ENCODE peak calls at places on chromosomes 7 and 10, in six cellular contexts. R is NCI-H1436 treated with DMSO at 0.1 percent for 48 hours; W is aorta; K is AG04450; A is HCT116; C is stimulated activated CD4-positive, alpha-beta T cell treated with anti-CD3 and anti-CD28 coated beads, Interleukin-15, amount 100 ng/mL, for 1 hour. O is an unnamed sample.

GRCh38 chr7:130875265-130875741 is 141.3 kb upstream of the KLF14 start:
- DNase-seq in R (no peak), K (no peak), C (peak; percentile 25), W (no peak), A (no peak), O (peak; percentile 74)

GRCh38 chr10:126088144-126088543 is 191.8 kb downstream of the FANK1 start:
- DNase-seq in W (no peak), C (no peak), K (no peak), R (no peak), A (no peak), O (no peak)

GRCh38 chr10:77505431-77506334 is 131.9 kb downstream of the KCNMA1 start:
- DNase-seq in R (no peak), W (no peak), A (peak; percentile 68), C (no peak), K (peak; percentile 65), O (no peak)

GRCh38 chr10:119896937-119897336 is 4.4 kb downstream of the SEC23IP start:
- DNase-seq in R (no peak), K (no peak), A (no peak), W (peak; percentile 64), C (no peak), O (no peak)

GRCh38 chr7:30778246-30779025 is 7.2 kb downstream of the MINDY4 start:
- DNase-seq in C (no peak), A (no peak), K (no peak), R (no peak), W (peak; percentile 67), O (no peak)

GRCh38 chr7:5094641-5095040 is 49.0 kb downstream of the RBAK start:
- DNase-seq in W (no peak), K (no peak), A (peak; percentile 2), R (no peak), C (no peak), O (no peak)

GRCh38 chr7:128755816-128756476 is 16.8 kb downstream of the CALU start:
- DNase-seq in A (no peak), W (no peak), R (peak; percentile 49), C (no peak), K (peak; percentile 86), O (no peak)

GRCh38 chr10:89217057-89217990 is 10.2 kb upstream of the CH25H start:
- DNase-seq in K (peak; percentile 38), A (peak; percentile 38), W (no peak), R (peak; percentile 3), C (peak; percentile 9), O (peak; percentile 63)

GRCh38 chr10:36542493-36542892 is 582.9 kb upstream of the ANKRD30A start:
- DNase-seq in C (no peak), W (no peak), R (no peak), K (no peak), A (no peak), O (no peak)

O was measured in SK-MEL-5.